ENCODE peak calls at places on chromosomes 3 and 15, in four cellular contexts. X, K, O and P are unnamed samples.
A peak's percentile ranks its signal among the peaks of the same experiment; 100 is the strongest.

GRCh38 chr3:101131767-101132166 is 138.5 kb upstream of the ABI3BP start:
- DNase-seq in X (no peak), K (no peak), O (peak; percentile 37), P (no peak)

GRCh38 chr3:197027896-197028710 is 1.5 kb downstream of the MELTF start:
- DNase-seq in X (no peak), K (no peak), O (no peak), P (peak; percentile 52)

GRCh38 chr3:129276385-129276784 is 2.3 kb upstream of the HMCES start:
- DNase-seq in X (no peak), K (no peak), O (no peak), P (no peak)

GRCh38 chr3:111944377-111944776 is 34.4 kb upstream of the ABHD10 start:
- DNase-seq in X (no peak), K (no peak), O (no peak), P (no peak)

GRCh38 chr3:114144909-114145688 is 33.8 kb downstream of the DRD3 start:
- DNase-seq in X (peak; percentile 92), K (no peak), O (no peak), P (no peak)

GRCh38 chr3:66797916-66798560 is 200.1 kb upstream of the KBTBD8 start:
- DNase-seq in X (peak; percentile 62), K (peak; percentile 31), O (peak; percentile 34), P (peak; percentile 82)

GRCh38 chr3:56366641-56366984 is 101.7 kb downstream of the ERC2 start:
- DNase-seq in X (no peak), K (no peak), O (no peak), P (no peak)

GRCh38 chr3:42288385-42288784 is 22.4 kb upstream of the CCK start:
- DNase-seq in X (no peak), K (no peak), O (no peak), P (no peak)

GRCh38 chr3:23489338-23490158 is 286.4 kb downstream of the UBE2E2 start:
- DNase-seq in X (no peak), K (no peak), O (peak; percentile 26), P (peak; percentile 59)

GRCh38 chr15:92184142-92184541 is 209.5 kb upstream of the ST8SIA2 start:
- DNase-seq in X (no peak), K (no peak), O (no peak), P (no peak)

GRCh38 chr3:119184808-119185690 is 11.7 kb downstream of the UPK1B start:
- DNase-seq in X (peak; percentile 81), K (no peak), O (no peak), P (no peak)

GRCh38 chr15:89810837-89811236 is 3.8 kb downstream of the ANPEP start:
- DNase-seq in X (no peak), K (no peak), O (no peak), P (no peak)

GRCh38 chr15:75356006-75356405 is 9.2 kb downstream of the NEIL1 start:
- DNase-seq in X (no peak), K (no peak), O (no peak), P (no peak)

GRCh38 chr3:54989023-54989380 is 61.1 kb upstream of the LRTM1 start:
- DNase-seq in X (peak; percentile 81), K (no peak), O (no peak), P (no peak)

GRCh38 chr3:155370764-155371503 is 77.5 kb upstream of the STRIT1 start:
- DNase-seq in X (no peak), K (no peak), O (no peak), P (no peak)

GRCh38 chr15:53549697-53550315 is 209.7 kb downstream of the WDR72 start:
- DNase-seq in X (no peak), K (no peak), O (no peak), P (no peak)

GRCh38 chr3:100971776-100972175 is 21.4 kb downstream of the ABI3BP start:
- DNase-seq in X (peak; percentile 31), K (no peak), O (peak; percentile 21), P (no peak)

GRCh38 chr15:62624541-62625399 is 417.8 kb upstream of the TPM1 start:
- DNase-seq in X (peak; percentile 94), K (no peak), O (no peak), P (no peak)

GRCh38 chr3:194019766-194020165 is 116.2 kb upstream of the HES1 start:
- DNase-seq in X (no peak), K (no peak), O (peak; percentile 58), P (peak; percentile 69)

GRCh38 chr3:242986-243706 is 46.6 kb downstream of the CHL1 start:
- DNase-seq in X (peak; percentile 2), K (no peak), O (no peak), P (no peak)

GRCh38 chr15:55361048-55361447 is 42.0 kb downstream of the PIGB start:
- DNase-seq in X (no peak), K (no peak), O (no peak), P (no peak)

GRCh38 chr3:126067959-126068358 is 16.0 kb downstream of the SLC41A3 start:
- DNase-seq in X (no peak), K (no peak), O (no peak), P (no peak)

GRCh38 chr3:190514163-190515153 is 573 bp downstream of the IL1RAP start:
- DNase-seq in X (peak; percentile 52), K (peak; percentile 37), O (peak; percentile 50), P (peak; percentile 74)

GRCh38 chr15:63072809-63073277 is 30.3 kb downstream of the TPM1 start:
- DNase-seq in X (no peak), K (no peak), O (no peak), P (no peak)

GRCh38 chr15:90903733-90904536 is 833 bp downstream of the MAN2A2 start:
- DNase-seq in X (no peak), K (no peak), O (peak; percentile 82), P (peak; percentile 88)
- H3K4me3 ChIP-seq in X (peak overlapping the region; percentile 77), K (peak overlapping the region; percentile 94), O (no peak overlapping the region), P (peak overlapping the region; percentile 80)

DNA sequence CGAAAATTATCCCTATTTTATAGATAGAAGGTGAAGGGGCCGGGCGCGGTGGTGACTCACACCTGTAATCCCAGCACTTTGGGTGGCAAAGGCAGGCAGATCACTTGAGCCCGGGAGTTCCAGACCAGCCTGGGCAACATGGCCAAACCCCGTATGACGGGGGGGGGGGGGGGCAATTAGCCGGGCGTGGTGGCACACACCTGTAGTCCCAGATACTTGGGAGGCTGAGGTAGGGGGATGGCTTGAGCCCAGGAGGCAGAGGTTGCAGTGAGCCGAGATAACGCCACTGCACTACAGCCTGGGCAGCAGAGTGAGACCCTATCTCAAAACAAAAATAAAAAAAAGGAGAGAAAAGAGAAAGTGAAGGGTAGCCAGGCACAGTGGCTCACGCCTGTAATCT is 1.4 kb downstream of the AAGAB start:
- DNase-seq in X (no peak), K (no peak), O (no peak), P (no peak)
- H3K4me3 ChIP-seq in X (peak overlapping the region; percentile 97), K (peak overlapping the region; percentile 87), O (no peak overlapping the region), P (peak overlapping the region; percentile 100)

GRCh38 chr3:123660900-123661299 is 76.0 kb upstream of the HACD2 start:
- DNase-seq in X (peak; percentile 99), K (peak; percentile 92), O (no peak), P (no peak)
- H3K4me3 ChIP-seq in X (no peak overlapping the region), K (peak overlapping the region; percentile 29), O (no peak overlapping the region), P (no peak overlapping the region)

GRCh38 chr3:141366285-141367037 is 1.8 kb upstream of the ZBTB38 start:
- DNase-seq in X (peak; percentile 95), K (peak; percentile 34), O (no peak), P (no peak)
- H3K4me3 ChIP-seq in X (peak overlapping the region; percentile 13), K (no peak overlapping the region), O (no peak overlapping the region), P (no peak overlapping the region)